ENCODE peak calls at places on chromosomes 11 and 22, in ten cellular contexts. V, C, P, S, E, G, M, R, X and D are unnamed samples.

GRCh38 chr11:1359556-1359955 is 30.2 kb upstream of the BRSK2 start:
- DNase-seq in V (no peak), X (no peak), R (no peak), G (no peak), M (no peak), P (no peak), S (no peak), E (no peak), C (no peak), D (no peak)

GRCh38 chr22:41863472-41863871 is 30.6 kb downstream of the SREBF2 start:
- DNase-seq in G (no peak), S (no peak), R (no peak), E (no peak), X (no peak), M (no peak), C (no peak), P (no peak), V (peak), D (no peak)

GRCh38 chr11:17770917-17771316 is 36.3 kb downstream of the KCNC1 start:
- DNase-seq in G (peak), S (peak), P (no peak), X (no peak), M (no peak), V (peak), E (no peak), R (no peak), C (no peak), D (no peak)

GRCh38 chr22:25777870-25778269 is 35.9 kb downstream of the MYO18B start:
- DNase-seq in C (no peak), M (no peak), X (no peak), V (peak), S (peak), R (no peak), G (peak), E (peak), P (no peak), D (peak)

GRCh38 chr11:57254631-57255030 is 17.6 kb upstream of the APLNR start:
- DNase-seq in M (no peak), R (no peak), V (no peak), S (no peak), G (no peak), P (no peak), X (no peak), E (no peak), C (no peak), D (no peak)

GRCh38 chr11:77090373-77091111 is 12.1 kb upstream of the OMP start:
- DNase-seq in R (no peak), E (no peak), S (no peak), V (no peak), M (peak), C (no peak), G (no peak), X (no peak), P (peak), D (no peak)

GRCh38 chr22:36301851-36302250 is 48.9 kb downstream of the APOL1 start:
- DNase-seq in S (no peak), G (no peak), X (no peak), V (peak), P (no peak), M (no peak), E (no peak), R (no peak), C (no peak), D (peak)

GRCh38 chr11:62574363-62575057 is 819 bp upstream of the EEF1G start:
- DNase-seq in G (peak), P (peak), X (no peak), M (peak), V (no peak), E (peak), S (peak), C (peak), R (peak), D (no peak)

GRCh38 chr22:36332623-36333331 is 55.0 kb downstream of the MYH9 start:
- DNase-seq in P (peak), E (no peak), S (peak), C (peak), M (no peak), V (peak), R (no peak), G (peak), X (no peak), D (peak)

GRCh38 chr11:64226507-64227051 is 505 bp downstream of the NUDT22 start:
- DNase-seq in V (no peak), M (peak), P (peak), X (no peak), E (peak), G (no peak), R (peak), C (no peak), S (no peak), D (no peak)

GRCh38 chr11:11141019-11141418 is 212.0 kb downstream of the CSNK2A3 start:
- DNase-seq in S (no peak), M (no peak), X (no peak), G (no peak), R (no peak), V (no peak), E (no peak), P (no peak), C (no peak), D (no peak)

GRCh38 chr11:3044004-3044403 is 13.2 kb downstream of the CARS1 start:
- DNase-seq in P (no peak), X (no peak), V (peak), R (peak), E (peak), M (peak), S (peak), G (peak), C (no peak), D (no peak)

GRCh38 chr11:66264893-66265292 is 3.5 kb upstream of the RAB1B start:
- DNase-seq in G (no peak), M (no peak), V (no peak), C (no peak), X (no peak), S (no peak), P (peak), E (peak), R (no peak), D (no peak)

GRCh38 chr22:26330971-26331625 is 98.0 kb upstream of the ASPHD2 start:
- DNase-seq in C (peak), S (peak), E (peak), P (peak), R (peak), X (no peak), M (no peak), G (peak), V (peak), D (peak)

GRCh38 chr11:2086239-2087040 is 52.7 kb downstream of the IGF2 start:
- DNase-seq in S (no peak), X (no peak), G (no peak), M (no peak), E (no peak), R (peak), C (peak), P (no peak), V (no peak), D (no peak)

GRCh38 chr11:114086394-114086793 is 26.9 kb downstream of the ZBTB16 start:
- DNase-seq in P (no peak), E (no peak), G (no peak), M (no peak), C (no peak), X (no peak), S (no peak), R (no peak), V (no peak), D (no peak)
- H3K4me3 ChIP-seq in P (no peak), E (no peak), G (no peak), M (no peak), C (no peak), X (peak), S (no peak), R (no peak), V (no peak), D (no peak)

DNA sequence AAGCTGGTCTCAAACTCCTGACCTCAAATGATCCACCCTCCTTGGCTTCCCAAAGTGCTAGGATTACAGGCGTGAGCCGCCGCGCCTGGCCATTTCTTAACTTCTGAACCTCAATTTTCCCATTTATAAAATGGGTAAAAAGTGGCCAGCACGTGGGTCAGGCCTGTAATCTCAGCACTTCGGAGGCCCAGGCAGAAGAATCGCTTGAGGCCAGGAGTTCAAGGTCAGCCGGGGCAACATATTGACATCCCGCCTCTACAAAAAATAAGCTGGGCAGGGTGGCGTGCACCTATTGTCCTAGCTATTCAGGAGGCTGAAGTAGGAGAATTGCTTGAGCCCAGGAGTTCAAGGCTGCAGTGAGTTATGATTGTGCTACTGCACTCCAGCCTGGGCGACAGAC is 6.5 kb upstream of the DDX6 start:
- DNase-seq in E (no peak), G (no peak), S (no peak), X (no peak), V (no peak), P (no peak), M (no peak), C (no peak), R (no peak), D (no peak)
- TF ChIP-seq CTCF in E (no peak), G (no peak), S (no peak), X (no peak), V (no peak), P (no peak), M (no peak), C (no peak), R (no peak), D (no peak)

DNA sequence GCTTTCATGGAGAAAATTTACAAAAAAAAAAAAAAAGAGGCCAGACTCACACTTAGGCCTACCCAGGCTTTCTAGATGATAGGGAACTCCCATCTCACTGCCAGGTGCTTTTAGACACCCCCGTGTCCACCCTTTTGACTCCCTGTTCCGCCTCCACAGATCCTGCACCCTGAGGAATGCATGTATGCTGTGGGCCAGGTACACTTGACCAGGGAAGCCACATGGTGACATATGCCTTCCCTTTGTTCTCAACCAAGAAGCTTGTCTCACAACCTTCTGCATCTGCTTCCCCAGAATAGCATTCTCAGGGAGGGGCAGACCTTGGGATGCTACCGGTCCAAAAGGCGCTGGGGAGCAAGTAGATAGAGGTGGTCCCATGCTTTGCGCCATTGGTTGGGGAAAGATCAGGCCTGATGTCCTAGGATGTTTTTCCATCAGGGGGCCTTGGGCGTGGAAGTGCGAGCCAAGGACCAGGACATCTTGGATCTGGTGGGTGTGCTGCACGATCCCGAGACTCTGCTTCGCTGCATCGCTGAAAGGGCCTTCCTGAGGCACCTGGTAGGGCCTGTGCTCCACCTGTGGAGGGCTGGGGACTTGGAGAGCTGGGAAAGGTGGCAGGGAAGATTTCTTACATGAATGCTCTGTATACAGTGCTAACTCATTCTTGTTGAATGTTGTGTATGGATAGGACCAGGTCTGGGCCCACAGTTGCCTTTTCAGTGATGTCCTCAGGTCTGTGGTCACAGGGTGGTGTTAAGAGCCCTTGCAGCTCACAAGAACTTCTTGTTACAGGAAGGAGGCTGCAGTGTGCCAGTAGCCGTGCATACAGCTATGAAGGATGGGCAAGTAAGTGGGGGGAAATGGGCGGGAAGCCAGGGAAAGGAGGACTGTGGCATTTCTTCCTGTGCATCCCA is 7.5 kb downstream of the HMBS start:
- DNase-seq in S (peak), X (no peak), M (no peak), P (no peak), G (no peak), C (no peak), E (no peak), V (no peak), R (no peak), D (no peak)
- H3K4me3 ChIP-seq in S (peak), X (no peak), M (no peak), P (peak), G (no peak), C (no peak), E (no peak), V (peak), R (no peak), D (peak)

DNA sequence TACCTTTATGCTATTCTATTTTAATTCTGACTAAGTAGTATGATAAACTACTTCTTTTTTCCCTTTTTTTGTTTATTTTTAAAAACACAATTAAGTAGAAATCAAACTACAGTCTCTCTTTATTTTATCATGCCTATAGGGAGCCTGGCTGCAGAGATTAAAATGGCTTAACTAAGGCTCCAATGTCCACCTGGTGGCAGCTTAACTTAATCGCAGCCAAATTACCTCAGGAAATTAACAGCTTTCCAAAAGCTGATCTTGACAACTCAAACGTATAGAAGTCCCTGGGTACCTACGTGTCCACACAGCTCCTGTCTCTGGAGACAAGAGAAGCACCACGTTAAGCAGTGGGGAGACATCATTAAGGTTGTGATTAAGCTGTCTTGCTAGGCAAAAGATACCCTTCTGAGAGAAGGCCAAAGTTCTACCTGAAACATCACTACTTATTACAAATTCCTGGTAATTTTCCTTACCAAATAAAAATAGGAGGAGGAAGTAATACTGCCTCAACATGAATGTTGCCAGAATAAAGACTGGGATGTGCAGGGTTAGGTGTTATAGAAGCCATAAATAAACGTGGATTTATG is 63.2 kb upstream of the SNX19 start:
- DNase-seq in P (no peak), G (peak), S (peak), E (no peak), R (no peak), X (no peak), C (no peak), V (peak), M (no peak), D (peak)
- TF ChIP-seq CTCF in P (peak), G (peak), S (peak), E (no peak), R (peak), X (peak), C (peak), V (peak), M (peak), D (peak)